ENCODE peak calls at places on chromosomes 5 and 9, in five cellular contexts. Z is tibial artery, B is adrenal gland, R is pancreas, Y is breast epithelium. I is an unnamed sample.

GRCh38 chr5:1931590-1932138 is 48.9 kb upstream of the IRX4 start:
- DNase-seq in R (peak; percentile 92), Z (peak; percentile 67), B (no peak), Y (no peak), I (no peak)

GRCh38 chr9:133619791-133620190 is 10.6 kb upstream of the FAM163B start:
- DNase-seq in B (no peak), Y (no peak), Z (no peak), R (no peak), I (no peak)

GRCh38 chr5:15383469-15383868 is 116.5 kb upstream of the FBXL7 start:
- DNase-seq in R (no peak), Y (no peak), Z (no peak), B (no peak), I (no peak)

GRCh38 chr5:177448244-177448950 is 1.8 kb downstream of the PRR7 start:
- DNase-seq in Y (no peak), R (no peak), Z (no peak), B (no peak), I (no peak)

GRCh38 chr9:86968258-86968920 is 21.1 kb upstream of the GAS1 start:
- DNase-seq in B (no peak), Z (no peak), Y (no peak), R (no peak), I (no peak)

GRCh38 chr5:34685485-34686197 is 29.5 kb downstream of the RAI14 start:
- DNase-seq in Z (no peak), R (no peak), Y (no peak), B (no peak), I (no peak)

GRCh38 chr5:170791325-170791954 is 7.9 kb downstream of the GABRP start:
- DNase-seq in B (peak; percentile 76), Z (peak; percentile 74), Y (peak; percentile 63), R (peak; percentile 74), I (no peak)

GRCh38 chr5:35404701-35405100 is 174.4 kb upstream of the PRLR start:
- DNase-seq in Y (no peak), B (no peak), R (no peak), Z (no peak), I (no peak)

GRCh38 chr9:82443312-82443711 is 454.7 kb downstream of the SPATA31D1 start:
- DNase-seq in R (no peak), B (no peak), Y (no peak), Z (no peak), I (no peak)

GRCh38 chr5:9898319-9898718 is 268.2 kb upstream of the TAS2R1 start:
- DNase-seq in Y (no peak), B (peak; percentile 47), R (no peak), Z (no peak), I (no peak)

GRCh38 chr5:121384359-121384758 is 467.3 kb upstream of the FTMT start:
- DNase-seq in B (no peak), Z (no peak), R (no peak), Y (no peak), I (no peak)

GRCh38 chr5:118794281-118794680 is 194.1 kb downstream of the DTWD2 start:
- DNase-seq in B (no peak), Z (no peak), R (no peak), Y (no peak), I (no peak)

GRCh38 chr9:131096490-131097258 is at the start of gene AIF1L:
- DNase-seq in R (no peak), Z (peak; percentile 74), B (peak; percentile 20), Y (no peak), I (no peak)

GRCh38 chr9:137429974-137430722 is 7.0 kb downstream of the NOXA1 start:
- DNase-seq in B (peak; percentile 14), Z (no peak), Y (no peak), R (peak; percentile 72), I (no peak)

GRCh38 chr5:40648150-40648549 is 31.6 kb upstream of the PTGER4 start:
- DNase-seq in B (no peak), R (no peak), Z (no peak), Y (no peak), I (no peak)

GRCh38 chr9:116842658-116843057 is 155.6 kb downstream of the TRIM32 start:
- DNase-seq in R (no peak), Z (no peak), Y (no peak), B (no peak), I (no peak)

GRCh38 chr5:149345892-149346222 is 558 bp downstream of the GRPEL2 start:
- DNase-seq in Z (no peak), B (no peak), Y (no peak), R (no peak), I (no peak)

GRCh38 chr9:120689860-120690259 is 24.4 kb downstream of the MEGF9 start:
- DNase-seq in B (no peak), Z (no peak), Y (no peak), R (no peak), I (no peak)

GRCh38 chr5:128097781-128098180 is 14.2 kb downstream of the SLC12A2 start:
- DNase-seq in Y (no peak), B (no peak), R (no peak), Z (no peak), I (no peak)

GRCh38 chr5:111758284-111758628 is 1.3 kb upstream of the NREP start:
- DNase-seq in Z (no peak), R (no peak), B (no peak), Y (no peak), I (no peak)

GRCh38 chr9:127360829-127361228 is 36.1 kb upstream of the SLC2A8 start:
- DNase-seq in R (no peak), Z (no peak), Y (no peak), B (peak; percentile 21), I (no peak)

GRCh38 chr5:104942735-104943134 is 1380.1 kb upstream of the NUDT12 start:
- DNase-seq in Y (no peak), Z (no peak), B (no peak), R (no peak), I (no peak)

GRCh38 chr9:125200216-125201047 is at the start of gene RABEPK:
- DNase-seq in R (peak; percentile 97), Y (peak; percentile 91), B (peak; percentile 93), Z (peak; percentile 96), I (peak; percentile 87)

GRCh38 chr9:125204477-125204876 is 4.1 kb downstream of the RABEPK start:
- DNase-seq in R (no peak), Y (no peak), B (no peak), Z (no peak), I (no peak)

GRCh38 chr9:125203259-125203658 is 2.9 kb downstream of the RABEPK start:
- DNase-seq in R (no peak), B (no peak), Y (no peak), Z (no peak), I (no peak)
- TF ChIP-seq CTCF in R (no peak), B (no peak), Y (no peak), Z (no peak), I (no peak)

GRCh38 chr9:12889402-12890106 is 114.7 kb downstream of the LURAP1L start:
- DNase-seq in Z (no peak), Y (no peak), R (no peak), B (no peak), I (no peak)
- H3K4me3 ChIP-seq in Z (no peak overlapping the region), Y (no peak overlapping the region), R (no peak overlapping the region), B (no peak overlapping the region), I (no peak overlapping the region)

DNA sequence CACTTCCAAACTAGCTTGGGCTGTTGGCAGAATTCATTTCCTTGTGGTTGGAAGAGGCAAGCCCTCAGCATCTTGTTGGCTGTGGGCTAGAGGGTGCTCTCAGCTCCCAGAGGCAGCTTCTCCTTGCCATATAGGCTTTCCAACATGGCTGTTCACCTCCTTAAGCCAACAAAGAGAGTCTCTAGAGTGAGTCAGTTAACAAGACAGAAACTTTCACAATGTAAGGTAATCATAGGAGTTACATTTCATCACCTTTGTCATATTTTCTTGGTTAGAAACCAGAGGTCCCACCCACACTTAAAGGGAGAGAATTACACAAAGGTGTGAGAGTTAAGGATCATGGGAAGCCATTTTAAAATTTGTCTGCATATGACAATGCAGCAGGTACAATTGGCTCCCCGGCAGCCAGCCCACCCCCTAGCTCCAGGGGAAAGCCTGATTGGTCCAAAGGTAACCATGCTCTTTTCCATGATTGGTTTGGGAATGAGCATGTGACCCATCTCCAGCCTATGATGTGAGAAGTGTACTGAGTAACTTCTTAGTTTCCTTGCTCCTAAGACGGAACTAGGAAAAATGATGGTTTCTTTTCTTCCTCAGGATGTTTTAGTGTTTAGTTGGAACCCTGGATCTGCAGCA is 109.8 kb upstream of the MSX2 start:
- DNase-seq in Y (no peak), Z (no peak), B (no peak), R (no peak), I (no peak)
- H3K27me3 ChIP-seq in Y (no peaks in the 10 kb centered on the region), Z (no peaks in the 10 kb centered on the region), B (peaks cover 8% of the 10 kb centered on the region), R (peaks cover 3% of the 10 kb centered on the region), I (no peaks in the 10 kb centered on the region)

GRCh38 chr5:138282918-138283742 is 8.7 kb upstream of the GFRA3 start:
- DNase-seq in B (peak; percentile 33), Y (peak; percentile 54), R (no peak), Z (no peak), I (peak; percentile 4)
- TF ChIP-seq CTCF in B (peak; percentile 61), Y (peak; percentile 51), R (peak; percentile 27), Z (peak; percentile 35), I (peak; percentile 66)

DNA sequence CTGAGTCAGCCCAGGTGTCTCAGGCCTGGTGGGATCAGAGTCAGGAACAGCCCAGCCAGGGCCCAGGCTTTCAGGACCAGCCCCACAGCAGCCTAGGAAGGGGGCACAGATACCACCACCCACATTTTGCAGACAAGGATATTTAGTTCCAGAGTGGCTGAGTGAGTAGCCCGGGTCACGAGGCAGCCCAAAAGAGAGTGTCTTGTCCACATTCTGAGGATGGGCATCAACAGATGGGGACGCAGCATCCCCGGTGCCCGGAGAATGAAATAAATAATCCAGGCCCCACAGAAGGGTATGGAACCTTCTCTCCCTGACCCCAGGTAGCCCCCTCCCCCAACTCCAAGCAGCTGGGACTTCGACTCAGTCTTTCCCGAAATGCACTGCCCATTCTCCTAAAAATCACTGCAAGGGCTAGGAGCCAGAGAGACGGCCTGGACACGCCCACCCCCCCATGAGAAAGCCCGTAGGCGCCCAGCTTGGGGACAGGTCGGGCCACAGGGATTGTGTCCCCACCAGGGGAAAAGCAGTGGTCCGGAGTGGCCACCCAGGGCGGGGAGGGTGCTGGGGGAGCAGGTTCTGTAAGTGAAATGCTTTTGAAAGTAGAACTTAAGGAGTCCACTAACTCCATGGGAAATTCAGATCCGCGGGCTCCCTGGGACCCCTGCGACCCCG is 6.9 kb downstream of the LHX3 start:
- DNase-seq in B (no peak), R (peak; percentile 52), Y (no peak), Z (no peak), I (no peak)
- H3K4me3 ChIP-seq in B (no peak overlapping the region), R (no peak overlapping the region), Y (no peak overlapping the region), Z (no peak overlapping the region), I (no peak overlapping the region)